ENCODE peak calls at places on chromosomes 12 and 14, in eight cellular contexts. One of them, this sample, is unnamed.

GRCh38 chr12:92696240-92696639 is 6.5 kb upstream of the PLEKHG7 start:
- DNase-seq in NCI-H1105: no peak
- DNase-seq in NCI-H748 treated with DMSO at 0.1 percent for 48 hours: no peak
- DNase-seq in GM23248: peak
- DNase-seq in activated CD4-positive, alpha-beta memory T cell treated with anti-CD3 and anti-CD28 coated beads for 36 hours: no peak
- DNase-seq in activated T-cell treated with anti-CD3 and anti-CD28 coated beads, Interleukin-2, amount 50 U/mL, for 48 hours: no peak
- DNase-seq in lower lobe of right lung: peak
- DNase-seq in RPMI7951: peak
- DNase-seq in this sample: no peak

GRCh38 chr14:96889091-96889490 is 91.9 kb downstream of the VRK1 start:
- DNase-seq in NCI-H1105: no peak
- DNase-seq in NCI-H748 treated with DMSO at 0.1 percent for 48 hours: no peak
- DNase-seq in GM23248: no peak
- DNase-seq in activated CD4-positive, alpha-beta memory T cell treated with anti-CD3 and anti-CD28 coated beads for 36 hours: no peak
- DNase-seq in activated T-cell treated with anti-CD3 and anti-CD28 coated beads, Interleukin-2, amount 50 U/mL, for 48 hours: no peak
- DNase-seq in lower lobe of right lung: no peak
- DNase-seq in RPMI7951: no peak
- DNase-seq in this sample: no peak

GRCh38 chr12:63151061-63151897 is at the start of gene AVPR1A:
- DNase-seq in NCI-H1105: peak
- DNase-seq in NCI-H748 treated with DMSO at 0.1 percent for 48 hours: peak
- DNase-seq in GM23248: peak
- DNase-seq in activated CD4-positive, alpha-beta memory T cell treated with anti-CD3 and anti-CD28 coated beads for 36 hours: no peak
- DNase-seq in activated T-cell treated with anti-CD3 and anti-CD28 coated beads, Interleukin-2, amount 50 U/mL, for 48 hours: peak
- DNase-seq in lower lobe of right lung: no peak
- DNase-seq in RPMI7951: peak
- DNase-seq in this sample: no peak

GRCh38 chr14:36167431-36167830 is 9.1 kb downstream of the PTCSC3 start:
- DNase-seq in NCI-H1105: no peak
- DNase-seq in NCI-H748 treated with DMSO at 0.1 percent for 48 hours: no peak
- DNase-seq in GM23248: no peak
- DNase-seq in activated CD4-positive, alpha-beta memory T cell treated with anti-CD3 and anti-CD28 coated beads for 36 hours: no peak
- DNase-seq in activated T-cell treated with anti-CD3 and anti-CD28 coated beads, Interleukin-2, amount 50 U/mL, for 48 hours: no peak
- DNase-seq in lower lobe of right lung: no peak
- DNase-seq in RPMI7951: no peak
- DNase-seq in this sample: no peak

GRCh38 chr14:32374155-32374554 is 45.1 kb downstream of the AKAP6 start:
- DNase-seq in NCI-H1105: no peak
- DNase-seq in NCI-H748 treated with DMSO at 0.1 percent for 48 hours: no peak
- DNase-seq in GM23248: peak
- DNase-seq in activated CD4-positive, alpha-beta memory T cell treated with anti-CD3 and anti-CD28 coated beads for 36 hours: no peak
- DNase-seq in activated T-cell treated with anti-CD3 and anti-CD28 coated beads, Interleukin-2, amount 50 U/mL, for 48 hours: no peak
- DNase-seq in lower lobe of right lung: no peak
- DNase-seq in RPMI7951: no peak
- DNase-seq in this sample: no peak

GRCh38 chr14:61502459-61503093 is 181.2 kb downstream of the PRKCH start:
- DNase-seq in NCI-H1105: no peak
- DNase-seq in NCI-H748 treated with DMSO at 0.1 percent for 48 hours: no peak
- DNase-seq in GM23248: no peak
- DNase-seq in activated CD4-positive, alpha-beta memory T cell treated with anti-CD3 and anti-CD28 coated beads for 36 hours: peak
- DNase-seq in activated T-cell treated with anti-CD3 and anti-CD28 coated beads, Interleukin-2, amount 50 U/mL, for 48 hours: peak
- DNase-seq in lower lobe of right lung: no peak
- DNase-seq in RPMI7951: no peak
- DNase-seq in this sample: peak

GRCh38 chr12:68746572-68747180 is 700 bp downstream of the SLC35E3 start:
- DNase-seq in NCI-H1105: peak
- DNase-seq in NCI-H748 treated with DMSO at 0.1 percent for 48 hours: peak
- DNase-seq in GM23248: peak
- DNase-seq in activated CD4-positive, alpha-beta memory T cell treated with anti-CD3 and anti-CD28 coated beads for 36 hours: peak
- DNase-seq in activated T-cell treated with anti-CD3 and anti-CD28 coated beads, Interleukin-2, amount 50 U/mL, for 48 hours: peak
- DNase-seq in lower lobe of right lung: peak
- DNase-seq in RPMI7951: peak
- DNase-seq in this sample: peak

GRCh38 chr12:53049582-53050318 is at the start of gene TNS2:
- DNase-seq in NCI-H1105: no peak
- DNase-seq in NCI-H748 treated with DMSO at 0.1 percent for 48 hours: no peak
- DNase-seq in GM23248: peak
- DNase-seq in activated CD4-positive, alpha-beta memory T cell treated with anti-CD3 and anti-CD28 coated beads for 36 hours: no peak
- DNase-seq in activated T-cell treated with anti-CD3 and anti-CD28 coated beads, Interleukin-2, amount 50 U/mL, for 48 hours: no peak
- DNase-seq in lower lobe of right lung: peak
- DNase-seq in RPMI7951: peak
- DNase-seq in this sample: no peak

GRCh38 chr14:90656986-90657385 is 159.2 kb downstream of the TTC7B start:
- DNase-seq in NCI-H1105: no peak
- DNase-seq in NCI-H748 treated with DMSO at 0.1 percent for 48 hours: no peak
- DNase-seq in GM23248: no peak
- DNase-seq in activated CD4-positive, alpha-beta memory T cell treated with anti-CD3 and anti-CD28 coated beads for 36 hours: no peak
- DNase-seq in activated T-cell treated with anti-CD3 and anti-CD28 coated beads, Interleukin-2, amount 50 U/mL, for 48 hours: no peak
- DNase-seq in lower lobe of right lung: no peak
- DNase-seq in RPMI7951: no peak
- DNase-seq in this sample: no peak

GRCh38 chr12:79658221-79658620 is 32.5 kb downstream of the PAWR start:
- DNase-seq in NCI-H1105: no peak
- DNase-seq in NCI-H748 treated with DMSO at 0.1 percent for 48 hours: no peak
- DNase-seq in GM23248: peak
- DNase-seq in activated CD4-positive, alpha-beta memory T cell treated with anti-CD3 and anti-CD28 coated beads for 36 hours: no peak
- DNase-seq in activated T-cell treated with anti-CD3 and anti-CD28 coated beads, Interleukin-2, amount 50 U/mL, for 48 hours: no peak
- DNase-seq in lower lobe of right lung: no peak
- DNase-seq in RPMI7951: peak
- DNase-seq in this sample: no peak

GRCh38 chr14:34931206-34931605 is 51.6 kb upstream of the SRP54 start:
- DNase-seq in NCI-H1105: no peak
- DNase-seq in NCI-H748 treated with DMSO at 0.1 percent for 48 hours: no peak
- DNase-seq in GM23248: peak
- DNase-seq in activated CD4-positive, alpha-beta memory T cell treated with anti-CD3 and anti-CD28 coated beads for 36 hours: peak
- DNase-seq in activated T-cell treated with anti-CD3 and anti-CD28 coated beads, Interleukin-2, amount 50 U/mL, for 48 hours: no peak
- DNase-seq in lower lobe of right lung: no peak
- DNase-seq in RPMI7951: no peak
- DNase-seq in this sample: no peak

GRCh38 chr12:24025153-24025798 is 75.8 kb upstream of the SOX5 start:
- DNase-seq in NCI-H1105: no peak
- DNase-seq in NCI-H748 treated with DMSO at 0.1 percent for 48 hours: peak
- DNase-seq in GM23248: no peak
- DNase-seq in activated CD4-positive, alpha-beta memory T cell treated with anti-CD3 and anti-CD28 coated beads for 36 hours: no peak
- DNase-seq in activated T-cell treated with anti-CD3 and anti-CD28 coated beads, Interleukin-2, amount 50 U/mL, for 48 hours: no peak
- DNase-seq in lower lobe of right lung: no peak
- DNase-seq in RPMI7951: no peak
- DNase-seq in this sample: no peak

This sample was measured in iPS DF 19.7.